ENCODE peak calls at places on chromosomes 7 and 10, in six cellular contexts. N is H9, J is IMR-90, K is H1, F is neuronal stem cell, T is mesenchymal stem cell. R is an unnamed sample. For H3K27me3, the result is how much of the 10 kb centered on the place peaks cover.

GRCh38 chr10:119090026-119090808 is 9.6 kb upstream of the EIF3A start:
- DNase-seq in N (no peak), J (no peak), K (no peak), F (no peak), T (no peak), R (no peak)

GRCh38 chr7:84837405-84837804 is 349.5 kb downstream of the SEMA3D start:
- DNase-seq in N (no peak), J (no peak), K (no peak), F (no peak), T (peak), R (no peak)

GRCh38 chr7:128862571-128863432 is at the start of gene ATP6V1F:
- DNase-seq in N (peak), J (peak), K (peak), F (peak), T (peak), R (peak)

GRCh38 chr7:123797673-123798526 is 47.1 kb upstream of the HYAL4 start:
- DNase-seq in N (no peak), J (peak), K (no peak), F (peak), T (peak), R (peak)

GRCh38 chr7:65233409-65234034 is 140.1 kb upstream of the ZNF92 start:
- DNase-seq in N (no peak), J (no peak), K (no peak), F (no peak), T (no peak), R (peak)

GRCh38 chr7:151390594-151391357 is 19.1 kb downstream of the WDR86 start:
- DNase-seq in N (no peak), J (no peak), K (no peak), F (no peak), T (no peak), R (no peak)

GRCh38 chr7:117946201-117946633 is 73.0 kb upstream of the CTTNBP2 start:
- DNase-seq in N (peak), J (peak), K (no peak), F (no peak), T (no peak), R (peak)

GRCh38 chr10:51804861-51805260 is 105.5 kb upstream of the CSTF2T start:
- DNase-seq in N (no peak), J (peak), K (no peak), F (no peak), T (peak), R (no peak)

GRCh38 chr7:158596309-158596708 is 8.7 kb upstream of the PTPRN2 start:
- DNase-seq in N (no peak), J (no peak), K (no peak), F (no peak), T (no peak), R (no peak)

GRCh38 chr10:99522078-99522479 is 10.7 kb upstream of the NKX2-3 start:
- DNase-seq in N (peak), J (no peak), K (peak), F (no peak), T (peak), R (no peak)

GRCh38 chr7:47672267-47672920 is 90.5 kb upstream of the TNS3 start:
- DNase-seq in N (no peak), J (no peak), K (no peak), F (no peak), T (no peak), R (peak)

GRCh38 chr10:109998513-109998912 is 9.3 kb upstream of the ADD3 start:
- DNase-seq in N (no peak), J (no peak), K (no peak), F (no peak), T (no peak), R (no peak)

GRCh38 chr10:65017523-65017922 is 1496.3 kb downstream of the REEP3 start:
- DNase-seq in N (no peak), J (no peak), K (no peak), F (no peak), T (no peak), R (peak)

GRCh38 chr7:23696916-23697441 is 13.0 kb upstream of the STK31 start:
- DNase-seq in N (peak), J (peak), K (peak), F (peak), T (peak), R (peak)

GRCh38 chr7:67738958-67739357 is 742.3 kb downstream of the TYW1 start:
- DNase-seq in N (no peak), J (no peak), K (no peak), F (no peak), T (no peak), R (no peak)

GRCh38 chr7:150941983-150942590 is 36.0 kb downstream of the KCNH2 start:
- DNase-seq in N (peak), J (no peak), K (no peak), F (no peak), T (no peak), R (peak)

GRCh38 chr7:43096875-43097274 is 15.6 kb upstream of the HECW1 start:
- DNase-seq in N (no peak), J (no peak), K (no peak), F (no peak), T (no peak), R (no peak)

GRCh38 chr7:99514050-99514449 is 9.6 kb downstream of the ZKSCAN5 start:
- DNase-seq in N (no peak), J (peak), K (no peak), F (no peak), T (no peak), R (no peak)

GRCh38 chr10:124092270-124093075 is 925 bp downstream of the CHST15 start:
- DNase-seq in N (peak), J (no peak), K (peak), F (peak), T (peak), R (peak)

GRCh38 chr10:131961047-131961776 is 20.5 kb downstream of the BNIP3 start:
- DNase-seq in N (no peak), J (no peak), K (no peak), F (no peak), T (no peak), R (no peak)

GRCh38 chr10:129459762-129460539 is 7.1 kb upstream of the MGMT start:
- DNase-seq in N (no peak), J (no peak), K (no peak), F (no peak), T (no peak), R (no peak)

DNA sequence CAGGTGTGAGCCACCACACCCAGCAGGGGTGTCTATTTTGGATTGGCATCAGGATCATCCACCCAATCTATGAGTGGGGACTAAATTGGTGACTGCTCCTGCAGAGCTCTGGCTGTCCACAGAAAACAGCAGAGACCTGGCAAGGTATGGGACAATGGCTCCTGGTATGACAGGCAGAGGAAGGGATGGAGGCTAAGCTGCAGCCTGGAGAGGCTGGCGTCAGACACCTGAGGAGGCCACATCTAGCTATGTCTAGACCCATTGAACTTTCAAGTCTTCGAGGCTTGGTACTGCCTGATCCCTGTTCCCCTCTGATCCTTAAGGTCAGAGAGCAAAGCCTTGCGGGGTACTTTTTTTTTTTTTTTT is 3.2 kb upstream of the SERPINE1 start:
- DNase-seq in N (no peak), J (no peak), K (no peak), F (no peak), T (no peak), R (no peak)
- H3K27me3 ChIP-seq in N (under half), J (under half), K (under half), F (under half), T (under half), R (under half)

DNA sequence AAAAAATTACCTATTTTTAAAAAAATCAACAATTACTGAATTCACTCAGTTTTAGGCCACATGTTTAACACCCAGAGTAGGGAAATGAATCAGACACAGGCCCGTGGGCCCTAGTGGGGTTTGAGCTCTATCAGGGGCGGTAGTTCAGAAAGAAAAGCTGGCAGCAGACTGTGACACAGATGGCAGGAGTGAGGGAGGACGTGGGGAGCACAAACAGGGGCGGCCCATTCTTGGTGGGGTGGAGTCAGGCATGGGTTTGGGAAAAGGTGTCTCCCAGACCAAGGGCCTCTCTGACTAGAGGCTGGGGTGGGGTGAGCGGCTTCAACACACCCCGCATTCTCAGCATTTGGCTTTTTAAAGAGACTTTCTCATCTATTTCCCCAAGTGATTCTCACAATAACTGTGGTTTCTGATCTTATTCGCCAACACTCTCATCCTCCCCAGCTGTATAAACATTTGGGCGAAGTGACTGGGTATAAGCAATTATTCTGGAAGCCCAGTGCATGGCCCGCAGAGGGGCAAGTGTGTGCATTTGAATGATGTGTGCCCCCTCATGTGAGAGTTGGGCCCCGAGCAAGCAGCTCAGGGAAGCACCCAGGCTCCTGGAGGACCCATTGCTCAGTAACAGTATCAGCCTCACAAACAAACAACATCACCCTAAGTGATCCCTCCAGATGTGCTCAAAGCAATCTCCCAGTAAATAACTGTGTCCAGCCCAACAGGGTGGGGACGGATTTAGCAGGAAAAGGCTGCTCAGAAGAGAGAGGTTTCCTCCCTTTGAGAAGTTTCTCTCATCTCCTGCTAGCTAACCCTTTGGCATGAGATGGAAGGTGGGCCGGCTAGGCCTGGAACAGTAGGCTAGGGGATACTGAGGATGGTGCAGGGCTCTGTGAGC is 437.6 kb upstream of the ZMIZ1 start:
- DNase-seq in N (no peak), J (peak), K (no peak), F (no peak), T (no peak), R (no peak)
- H2BK15ac ChIP-seq in N (no peak), J (no peak), K (no peak), F (no peak), T (no peak), R (no peak)

DNA sequence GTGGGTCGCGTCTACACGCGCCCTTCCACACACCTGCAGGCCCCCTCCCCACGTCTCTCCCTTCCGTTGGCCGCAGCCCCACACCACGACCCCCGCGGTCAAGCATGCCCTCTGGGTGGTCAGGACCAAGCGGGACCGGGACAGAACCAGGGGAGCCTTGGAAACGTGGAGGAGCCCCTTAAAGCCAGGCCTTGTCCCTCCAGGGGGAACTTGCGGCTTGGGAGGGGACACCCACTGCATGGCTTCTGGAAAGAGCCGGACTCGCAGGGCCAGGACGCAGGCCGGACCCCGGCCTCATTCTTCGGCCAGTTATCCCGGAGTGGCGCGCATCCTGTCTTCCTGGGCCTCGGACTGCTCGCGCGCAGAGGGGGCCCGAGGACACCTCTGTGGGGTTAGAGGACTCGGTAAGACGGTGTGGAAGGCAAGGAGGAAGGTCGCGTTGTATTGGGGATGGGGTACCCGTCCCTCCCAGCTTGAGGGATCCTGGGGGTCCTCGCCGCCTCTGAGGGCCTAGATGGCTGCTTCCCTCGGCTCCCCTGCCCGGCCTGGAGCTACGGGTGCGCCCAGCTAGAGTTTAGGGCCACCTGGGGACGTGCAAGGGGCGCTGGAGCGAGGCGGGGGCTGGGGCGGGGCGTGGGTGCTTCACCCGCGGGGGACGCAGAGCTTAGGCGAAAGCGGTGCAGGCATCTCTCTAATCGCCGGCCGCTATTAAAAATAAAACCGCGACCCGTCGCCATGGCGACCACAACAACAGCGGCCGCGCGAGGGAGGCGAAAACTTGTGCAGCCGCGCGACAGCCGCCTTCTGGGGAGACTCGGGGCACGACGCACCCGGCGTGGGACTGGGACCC is 1.8 kb upstream of the PDGFA start:
- DNase-seq in N (no peak), J (peak), K (peak), F (no peak), T (peak), R (peak)
- H3K27me3 ChIP-seq in N (under half), J (under half), K (under half), F (under half), T (half or more), R (under half)

DNA sequence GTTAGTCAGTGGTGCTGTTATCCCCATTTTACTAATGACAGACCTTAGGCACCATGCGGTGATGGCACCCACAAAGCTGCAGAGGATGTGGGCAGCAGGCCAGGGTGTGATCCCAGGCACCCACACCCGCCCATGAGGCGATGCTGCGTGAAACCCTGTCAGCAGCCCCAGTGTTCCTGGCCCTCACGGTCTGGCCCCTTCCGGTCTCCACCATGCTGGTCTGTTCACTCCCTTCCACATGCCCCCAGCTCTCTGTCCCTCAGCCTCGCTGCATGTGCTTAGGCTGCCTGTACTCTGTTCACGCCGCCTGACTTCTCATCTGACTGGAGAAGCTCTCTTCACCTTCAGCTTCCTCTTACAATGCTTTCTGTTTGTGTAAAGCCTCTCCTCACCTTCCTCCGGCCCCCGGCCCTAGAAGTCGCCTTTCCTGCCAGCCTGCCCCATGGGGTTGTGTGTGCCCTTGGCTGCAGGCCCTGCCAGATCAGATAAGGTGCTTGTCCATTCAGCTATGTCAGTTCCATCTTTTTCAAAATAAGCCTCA is 17.6 kb upstream of the ORAI2 start:
- DNase-seq in N (no peak), J (no peak), K (no peak), F (no peak), T (no peak), R (no peak)
- H2BK15ac ChIP-seq in N (no peak), J (no peak), K (no peak), F (no peak), T (no peak), R (no peak)

GRCh38 chr10:117163954-117164292 is 25.9 kb upstream of the VAX1 start:
- DNase-seq in N (no peak), J (no peak), K (no peak), F (no peak), T (no peak), R (no peak)
- H3K27me3 ChIP-seq in N (half or more), J (half or more), K (half or more), F (under half), T (half or more), R (half or more)